ENCODE peak calls at places on chromosome 3, in five cellular contexts. L is neuronal stem cell, R is mammary epithelial cell, B is stomach, E is upper lobe of right lung. Q is an unnamed sample.

GRCh38 chr3:116000315-116000714 is 377.0 kb downstream of the GAP43 start:
- DNase-seq in E (no peak), R (peak; percentile 95), B (no peak), L (no peak), Q (peak; percentile 83)

GRCh38 chr3:24923565-24923964 is 428.9 kb upstream of the THRB start:
- DNase-seq in E (no peak), B (no peak), R (no peak), L (no peak), Q (no peak)

GRCh38 chr3:186986811-186987210 is 56.5 kb downstream of the ST6GAL1 start:
- DNase-seq in B (no peak), E (no peak), L (no peak), R (no peak), Q (no peak)

GRCh38 chr3:126394179-126394976 is at the start of gene CFAP100:
- DNase-seq in E (peak; percentile 79), R (no peak), B (peak; percentile 44), L (peak; percentile 80), Q (no peak)

GRCh38 chr3:152295344-152295743 is 26.6 kb downstream of the MBNL1 start:
- DNase-seq in L (no peak), R (no peak), B (no peak), E (no peak), Q (no peak)

GRCh38 chr3:194231840-194232832 is 96.2 kb downstream of the HES1 start:
- DNase-seq in R (peak; percentile 48), L (no peak), B (no peak), E (no peak), Q (no peak)

GRCh38 chr3:106824856-106825255 is 552.4 kb upstream of the CCDC54 start:
- DNase-seq in L (no peak), B (no peak), E (no peak), R (peak; percentile 49), Q (no peak)

GRCh38 chr3:5058463-5058862 is 63.6 kb upstream of the ARL8B start:
- DNase-seq in E (no peak), B (no peak), R (peak; percentile 71), L (no peak), Q (no peak)

GRCh38 chr3:171309906-171310359 is 150.3 kb downstream of the TNIK start:
- DNase-seq in L (no peak), R (peak; percentile 81), E (no peak), B (no peak), Q (no peak)

GRCh38 chr3:84836961-84837360 is 121.8 kb upstream of the CADM2 start:
- DNase-seq in E (peak; percentile 76), B (peak; percentile 28), R (no peak), L (no peak), Q (no peak)

GRCh38 chr3:21216598-21216997 is 534.4 kb downstream of the ZNF385D start:
- DNase-seq in L (no peak), E (no peak), R (peak; percentile 22), B (no peak), Q (no peak)

GRCh38 chr3:9679476-9680097 is 24.0 kb upstream of the CPNE9 start:
- DNase-seq in B (no peak), E (no peak), R (no peak), L (no peak), Q (no peak)

GRCh38 chr3:9673082-9673481 is 23.8 kb downstream of the MTMR14 start:
- DNase-seq in L (no peak), B (no peak), E (no peak), R (no peak), Q (no peak)

GRCh38 chr3:9678493-9678892 is 25.1 kb upstream of the CPNE9 start:
- DNase-seq in R (no peak), L (no peak), B (no peak), E (no peak), Q (no peak)

GRCh38 chr3:9673752-9674151 is 24.4 kb downstream of the MTMR14 start:
- DNase-seq in E (no peak), L (no peak), B (no peak), R (no peak), Q (no peak)

DNA sequence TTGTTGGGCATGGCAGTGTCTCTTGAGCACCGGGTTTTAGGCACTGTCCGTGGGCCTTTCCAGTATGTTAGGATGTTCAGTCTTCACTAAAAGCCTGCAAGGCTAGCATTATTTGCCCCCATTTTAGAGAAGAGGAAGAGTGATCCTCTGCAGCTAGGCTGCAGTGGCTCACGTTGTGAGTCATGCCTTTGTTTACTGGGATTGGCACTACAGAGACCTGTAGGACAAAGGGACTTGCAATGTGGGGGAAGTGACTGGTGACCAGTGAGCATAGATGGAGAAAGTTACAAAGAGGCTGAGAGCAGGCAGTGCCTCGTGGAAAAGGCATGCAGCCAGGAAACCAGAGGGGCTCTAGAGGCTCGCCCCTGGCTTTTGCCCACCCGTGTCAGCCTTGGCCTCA is 26.9 kb upstream of the CPNE9 start:
- DNase-seq in R (no peak), B (no peak), L (no peak), E (no peak), Q (no peak)
- H3K36me3 ChIP-seq in R (peaks cover 19% of the 10 kb centered on the region), B (peaks cover 89% of the 10 kb centered on the region), L (peaks cover 88% of the 10 kb centered on the region), E (peaks cover 100% of the 10 kb centered on the region), Q (peaks cover 48% of the 10 kb centered on the region)

GRCh38 chr3:136949708-136950107 is 8.1 kb upstream of the IL20RB start:
- DNase-seq in B (no peak), L (no peak), E (no peak), R (no peak), Q (no peak)
- H3K4me1 ChIP-seq in B (no peaks in the 10 kb centered on the region), L (no peaks in the 10 kb centered on the region), E (peaks cover 26% of the 10 kb centered on the region), R (peaks cover 27% of the 10 kb centered on the region), Q (peaks cover 38% of the 10 kb centered on the region)

GRCh38 chr3:178140491-178140890 is 395.7 kb upstream of the KCNMB2 start:
- DNase-seq in R (no peak), B (no peak), L (no peak), E (no peak), Q (no peak)

GRCh38 chr3:178137206-178137605 is 399.0 kb upstream of the KCNMB2 start:
- DNase-seq in L (no peak), R (no peak), E (no peak), B (no peak), Q (no peak)

GRCh38 chr3:178137831-178138230 is 398.4 kb upstream of the KCNMB2 start:
- DNase-seq in L (no peak), E (no peak), B (no peak), R (no peak), Q (no peak)

DNA sequence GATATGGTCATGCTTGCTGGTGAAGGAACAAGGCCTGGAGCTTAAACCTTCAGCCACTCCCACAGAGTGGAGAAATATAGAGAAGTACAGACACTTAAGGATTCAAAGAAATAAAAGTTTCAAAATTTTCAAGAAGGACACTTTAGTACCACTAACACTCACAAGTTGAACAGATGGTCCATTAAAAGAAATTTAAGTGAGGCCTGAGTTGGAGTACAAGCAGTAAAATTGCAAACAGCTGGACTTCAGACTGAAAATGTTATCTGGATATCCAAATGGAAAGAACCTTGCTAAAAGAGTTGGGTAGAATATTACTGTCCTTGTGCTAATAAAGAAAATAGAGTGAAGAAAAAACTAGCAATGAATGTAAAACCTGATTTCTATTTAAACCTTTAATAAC is 397.1 kb upstream of the KCNMB2 start:
- DNase-seq in L (no peak), B (no peak), E (no peak), R (no peak), Q (no peak)
- H3K4me3 ChIP-seq in L (no peak overlapping the region), B (no peak overlapping the region), E (no peak overlapping the region), R (no peak overlapping the region), Q (no peak overlapping the region)

GRCh38 chr3:117611242-117611641 is 901.7 kb downstream of the TUSC7 start:
- DNase-seq in E (no peak), R (no peak), L (no peak), B (no peak), Q (no peak)

GRCh38 chr3:117603097-117603496 is 893.5 kb downstream of the TUSC7 start:
- DNase-seq in B (no peak), L (no peak), R (no peak), E (no peak), Q (no peak)

GRCh38 chr3:117609330-117609729 is 899.8 kb downstream of the TUSC7 start:
- DNase-seq in L (no peak), B (no peak), R (no peak), E (no peak), Q (no peak)

GRCh38 chr3:117610156-117610555 is 900.6 kb downstream of the TUSC7 start:
- DNase-seq in E (no peak), B (no peak), R (no peak), L (no peak), Q (no peak)

DNA sequence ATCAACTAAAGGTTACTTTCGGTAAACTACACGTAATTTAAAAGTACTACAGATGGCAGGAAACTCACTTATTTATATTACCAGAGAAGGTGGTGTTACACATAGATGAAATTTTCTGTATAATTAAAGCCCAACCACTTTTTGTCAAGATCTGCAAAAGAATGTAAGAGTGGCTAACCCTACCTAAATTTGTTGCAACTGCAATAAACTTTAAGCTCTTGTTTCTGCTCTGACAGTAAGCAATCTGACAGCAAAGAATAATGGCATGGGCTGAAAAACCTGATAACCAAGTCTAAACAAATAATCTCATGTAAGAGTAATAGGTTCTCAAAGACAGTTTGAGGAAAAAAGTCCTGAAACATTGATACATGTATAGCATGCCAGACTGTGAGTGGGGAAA is 897.3 kb downstream of the TUSC7 start:
- DNase-seq in E (no peak), B (no peak), L (no peak), R (no peak), Q (no peak)
- H3K36me3 ChIP-seq in E (no peaks in the 10 kb centered on the region), B (no peaks in the 10 kb centered on the region), L (no peaks in the 10 kb centered on the region), R (no peaks in the 10 kb centered on the region), Q (no peaks in the 10 kb centered on the region)

DNA sequence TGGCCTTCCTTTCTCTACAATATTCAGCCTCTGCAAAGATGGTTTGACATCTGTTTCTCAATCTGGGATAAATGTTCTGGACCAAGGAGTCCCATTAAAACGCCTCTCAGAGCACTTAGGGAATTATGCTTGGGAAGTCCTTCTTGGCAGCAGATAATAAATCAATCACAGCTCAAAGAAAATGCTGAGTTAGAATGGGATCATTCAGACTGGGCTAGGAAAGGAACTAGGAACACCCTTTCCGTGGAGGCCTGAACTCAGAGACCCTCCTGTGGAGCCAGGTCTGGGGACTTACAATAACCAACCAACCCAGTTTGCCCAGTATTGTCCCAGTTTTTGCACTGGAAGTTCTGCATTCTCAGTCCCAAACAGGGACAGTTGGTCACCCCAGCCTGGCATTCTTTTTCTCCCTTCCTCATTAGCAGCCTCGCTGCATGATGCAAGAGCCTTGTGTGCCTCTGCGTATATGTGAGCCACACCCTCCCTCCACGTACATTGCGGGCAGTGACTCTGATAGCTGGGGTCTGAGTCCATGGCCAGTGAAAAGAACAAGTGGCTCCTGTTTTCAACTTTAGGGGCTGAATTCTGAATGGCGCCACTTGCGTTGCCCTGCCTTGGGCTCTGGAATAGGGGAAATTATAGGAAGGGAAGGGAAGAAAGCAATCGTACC is 88.7 kb downstream of the SEMA5B start:
- DNase-seq in L (no peak), R (no peak), E (no peak), B (peak; percentile 32), Q (no peak)
- H3K4me1 ChIP-seq in L (peaks cover 2% of the 10 kb centered on the region), R (peaks cover 37% of the 10 kb centered on the region), E (no peaks in the 10 kb centered on the region), B (no peaks in the 10 kb centered on the region), Q (peaks cover 3% of the 10 kb centered on the region)

GRCh38 chr3:30646961-30647752 is 40.8 kb downstream of the TGFBR2 start:
- DNase-seq in R (no peak), E (no peak), L (no peak), B (no peak), Q (no peak)
- H3K4me3 ChIP-seq in R (no peak overlapping the region), E (no peak overlapping the region), L (no peak overlapping the region), B (no peak overlapping the region), Q (no peak overlapping the region)

DNA sequence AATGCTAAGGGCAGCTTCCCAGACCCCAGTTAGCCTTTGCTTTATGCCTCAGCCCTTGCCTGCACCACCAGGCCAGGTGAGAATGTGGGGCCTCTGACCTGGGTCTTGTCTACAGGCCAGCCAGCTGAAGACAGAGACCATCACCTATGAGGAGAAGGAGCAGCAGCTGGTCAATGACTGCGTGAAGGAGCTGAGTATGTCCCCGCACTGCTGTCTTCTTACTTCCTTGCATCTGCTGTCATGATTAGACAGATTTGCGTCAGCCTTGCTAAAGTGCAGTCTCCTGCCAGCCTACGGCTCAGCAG is 74.6 kb downstream of the CCK start:
- DNase-seq in B (no peak), R (no peak), L (no peak), E (no peak), Q (no peak)
- H3K36me3 ChIP-seq in B (peaks cover 23% of the 10 kb centered on the region), R (peaks cover 26% of the 10 kb centered on the region), L (peaks cover 79% of the 10 kb centered on the region), E (peaks cover 52% of the 10 kb centered on the region), Q (peaks cover 29% of the 10 kb centered on the region)